ENCODE peak calls at places on chromosomes 4 and X, in four cellular contexts. E, R, Y and C are unnamed samples.

GRCh38 chr4:22480928-22481327 is 34.9 kb downstream of the ADGRA3 start:
- DNase-seq in E (no peak), R (no peak), Y (no peak), C (no peak)

GRCh38 chrX:130091976-130092522 is 18.2 kb downstream of the ELF4 start:
- DNase-seq in E (no peak), R (no peak), Y (peak; percentile 78), C (no peak)

GRCh38 chr4:16125571-16126445 is 42.0 kb upstream of the PROM1 start:
- DNase-seq in E (no peak), R (no peak), Y (no peak), C (no peak)

GRCh38 chr4:10013722-10014121 is 7.6 kb downstream of the SLC2A9 start:
- DNase-seq in E (no peak), R (no peak), Y (no peak), C (no peak)

GRCh38 chr4:14023036-14023435 is 395.5 kb upstream of the BOD1L1 start:
- DNase-seq in E (no peak), R (no peak), Y (no peak), C (no peak)

GRCh38 chr4:110621839-110622751 is 782 bp downstream of the PITX2 start:
- DNase-seq in E (no peak), R (no peak), Y (no peak), C (no peak)

GRCh38 chrX:47568656-47569295 is 7.8 kb downstream of the ARAF start:
- DNase-seq in E (no peak), R (no peak), Y (no peak), C (no peak)

GRCh38 chr4:159097785-159098184 is 5.1 kb upstream of the RAPGEF2 start:
- DNase-seq in E (no peak), R (no peak), Y (no peak), C (no peak)

GRCh38 chrX:140229187-140229586 is 263.9 kb upstream of the CXorf66 start:
- DNase-seq in E (no peak), R (no peak), Y (no peak), C (peak; percentile 3)

GRCh38 chr4:121112530-121112929 is 40.2 kb upstream of the NDNF start:
- DNase-seq in E (no peak), R (no peak), Y (no peak), C (no peak)

GRCh38 chrX:19280636-19281035 is 63.1 kb upstream of the PDHA1 start:
- DNase-seq in E (no peak), R (no peak), Y (no peak), C (no peak)

GRCh38 chr4:52825311-52826090 is 36.6 kb upstream of the RASL11B start:
- DNase-seq in E (no peak), R (no peak), Y (no peak), C (no peak)

GRCh38 chr4:38128478-38129451 is 168.6 kb downstream of the PTTG2 start:
- DNase-seq in E (no peak), R (no peak), Y (no peak), C (no peak)

GRCh38 chrX:40040686-40041461 is 56.9 kb downstream of the BCOR start:
- DNase-seq in E (no peak), R (no peak), Y (no peak), C (no peak)

GRCh38 chr4:1578968-1579833 is 104.9 kb downstream of the FAM53A start:
- DNase-seq in E (no peak), R (peak; percentile 77), Y (peak; percentile 91), C (no peak)

GRCh38 chr4:168995537-168996295 is 14.3 kb downstream of the CBR4 start:
- DNase-seq in E (no peak), R (no peak), Y (no peak), C (no peak)
- TF ChIP-seq CTCF in E (peak; percentile 54), R (peak; percentile 26), Y (peak; percentile 31), C (no peak)

GRCh38 chr4:100187781-100188180 is 2.5 kb downstream of the DDIT4L start:
- DNase-seq in E (no peak), R (no peak), Y (no peak), C (no peak)

GRCh38 chr4:100188829-100189228 is 1.4 kb downstream of the DDIT4L start:
- DNase-seq in E (no peak), R (no peak), Y (no peak), C (no peak)

GRCh38 chr4:100189820-100190642 is at the start of gene DDIT4L:
- DNase-seq in E (no peak), R (peak; percentile 29), Y (peak; percentile 65), C (no peak)

DNA sequence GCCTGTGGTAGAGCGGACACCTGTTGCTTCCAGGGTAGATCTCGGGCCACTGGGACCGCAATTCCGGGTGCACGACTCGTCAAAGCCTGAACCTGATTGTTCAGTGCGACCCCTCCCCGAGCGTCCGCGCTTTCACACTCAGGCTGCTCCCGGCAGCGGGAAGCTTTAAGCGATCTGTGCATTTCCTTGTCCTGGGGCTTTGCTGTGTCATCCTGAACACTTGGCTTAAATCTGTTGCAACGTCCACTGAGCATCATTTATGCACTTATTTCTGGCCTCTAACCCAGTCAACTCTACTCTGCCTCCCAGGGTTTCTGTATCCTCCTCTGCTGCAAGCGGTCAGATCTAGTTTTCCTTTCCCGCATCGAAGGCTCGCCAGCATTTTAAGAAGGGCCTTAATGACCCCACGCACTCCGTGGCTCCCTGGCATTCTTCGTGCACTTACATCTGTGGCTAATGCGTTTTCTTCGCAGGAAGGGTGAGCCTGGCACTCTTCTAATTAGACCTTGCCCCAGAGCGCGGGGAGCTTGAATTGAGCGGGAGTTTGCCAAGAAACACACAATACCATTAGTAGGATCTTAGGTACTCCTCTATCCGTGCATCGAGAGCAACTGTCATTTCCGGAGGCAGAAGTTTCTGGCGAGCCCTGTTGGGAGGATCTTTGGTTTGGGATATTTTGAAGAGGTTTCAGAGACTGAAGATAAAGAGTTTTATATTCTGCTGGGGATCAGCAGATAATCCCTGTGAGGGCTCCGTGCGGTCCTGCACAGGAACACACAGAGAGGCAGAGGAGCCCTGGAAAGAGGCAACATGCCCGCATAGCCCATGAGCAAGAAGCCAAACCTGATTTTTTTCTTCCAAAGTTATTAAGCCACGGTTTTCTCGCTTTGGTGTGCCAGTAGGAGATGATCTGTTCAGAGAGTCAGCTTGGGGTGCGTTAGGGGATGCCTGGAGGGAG is 654 bp upstream of the DDIT4L start:
- DNase-seq in E (no peak), R (peak; percentile 17), Y (no peak), C (no peak)
- H3K4me3 ChIP-seq in E (peak overlapping the region; percentile 61), R (peak overlapping the region; percentile 72), Y (peak overlapping the region; percentile 86), C (peak overlapping the region; percentile 62)

DNA sequence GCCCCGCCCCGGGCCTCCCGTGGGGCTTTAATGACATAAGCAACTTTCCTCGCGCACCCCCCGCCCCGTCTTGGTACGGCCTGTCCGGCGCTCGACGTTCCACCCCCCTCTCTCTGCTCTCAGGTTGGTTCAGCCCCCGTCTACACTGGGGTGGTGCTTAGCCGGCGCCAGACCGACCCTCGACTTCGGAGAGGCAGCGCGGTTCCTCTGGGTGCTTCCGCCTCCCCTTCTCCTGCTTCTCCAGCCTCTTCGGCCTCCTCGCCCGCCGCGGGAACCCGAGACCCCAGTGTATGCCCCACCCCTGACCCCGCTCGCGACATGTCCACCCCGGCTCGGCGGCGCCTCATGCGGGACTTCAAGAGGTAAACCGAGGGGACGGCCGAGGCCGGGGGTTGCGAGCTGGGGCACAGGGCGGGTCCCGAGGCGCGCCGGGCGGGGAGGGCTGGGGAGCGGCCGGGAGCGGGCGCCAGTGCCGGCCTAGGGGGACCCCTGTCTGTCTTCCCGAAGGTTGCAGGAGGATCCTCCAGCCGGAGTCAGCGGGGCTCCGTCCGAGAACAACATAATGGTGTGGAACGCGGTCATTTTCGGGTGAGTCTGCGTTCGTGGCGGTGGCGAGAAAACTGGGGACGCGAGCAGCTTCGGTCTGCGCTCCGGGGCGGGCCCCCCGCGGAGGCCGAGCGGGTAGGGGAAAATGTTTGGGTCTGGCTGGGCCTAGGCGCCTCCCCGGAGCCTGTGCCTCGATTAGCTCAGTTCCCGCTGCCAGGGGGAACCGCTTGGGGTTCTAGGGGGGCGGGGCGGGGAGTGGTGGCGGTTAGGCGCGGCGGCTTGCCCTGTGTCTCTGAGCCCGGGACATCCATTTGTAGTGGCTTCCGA is at the start of gene UBE2A:
- DNase-seq in E (peak; percentile 81), R (peak; percentile 87), Y (peak; percentile 93), C (peak; percentile 73)
- TF ChIP-seq CTCF in E (peak; percentile 41), R (no peak), Y (peak; percentile 50), C (peak; percentile 35)

GRCh38 chr4:182141046-182141445 is 102.2 kb upstream of the TENM3 start:
- DNase-seq in E (no peak), R (no peak), Y (no peak), C (no peak)
- H3K4me3 ChIP-seq in E (peak overlapping the region; percentile 13), R (no peak overlapping the region), Y (no peak overlapping the region), C (no peak overlapping the region)

DNA sequence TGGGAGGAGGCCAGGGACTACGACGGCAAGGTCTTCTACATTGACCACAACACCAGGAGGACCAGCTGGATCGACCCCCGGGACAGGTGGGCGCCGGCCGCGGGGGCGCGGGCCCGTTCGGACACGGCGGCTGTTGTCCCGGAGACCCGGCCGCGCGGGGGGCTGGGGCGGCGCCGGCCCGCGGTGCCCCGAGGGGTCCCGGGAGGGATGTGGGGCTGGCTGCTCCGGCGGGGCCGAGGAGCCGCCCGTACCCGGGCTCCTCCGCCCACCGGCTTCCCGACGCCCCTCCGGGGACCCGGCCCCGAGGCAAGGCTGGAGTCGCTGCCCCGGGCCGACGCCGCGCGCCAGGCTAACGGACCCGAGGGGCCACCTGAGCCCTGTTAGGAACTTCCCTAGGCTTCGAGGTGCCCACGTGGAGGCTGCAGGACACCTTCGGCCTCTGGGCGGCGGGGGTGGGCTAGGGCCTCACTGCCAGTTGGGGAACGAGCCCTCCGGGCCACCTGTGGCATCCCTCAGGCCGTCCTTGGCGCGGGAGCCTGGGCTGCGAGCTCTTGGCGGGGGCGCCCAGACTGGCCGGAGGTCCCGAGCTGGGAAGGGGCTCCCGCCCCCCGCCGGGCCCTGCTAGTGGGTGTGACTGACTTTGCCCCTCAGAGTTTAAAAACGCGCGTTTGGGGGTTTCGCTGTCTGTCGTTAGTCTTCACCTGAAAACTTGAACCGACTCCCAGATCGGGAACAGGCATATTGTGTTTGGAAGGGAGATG is 660 bp downstream of the WWC2 start:
- DNase-seq in E (no peak), R (peak; percentile 32), Y (peak; percentile 68), C (no peak)
- TF ChIP-seq CTCF in E (peak; percentile 13), R (no peak), Y (no peak), C (peak; percentile 23)

DNA sequence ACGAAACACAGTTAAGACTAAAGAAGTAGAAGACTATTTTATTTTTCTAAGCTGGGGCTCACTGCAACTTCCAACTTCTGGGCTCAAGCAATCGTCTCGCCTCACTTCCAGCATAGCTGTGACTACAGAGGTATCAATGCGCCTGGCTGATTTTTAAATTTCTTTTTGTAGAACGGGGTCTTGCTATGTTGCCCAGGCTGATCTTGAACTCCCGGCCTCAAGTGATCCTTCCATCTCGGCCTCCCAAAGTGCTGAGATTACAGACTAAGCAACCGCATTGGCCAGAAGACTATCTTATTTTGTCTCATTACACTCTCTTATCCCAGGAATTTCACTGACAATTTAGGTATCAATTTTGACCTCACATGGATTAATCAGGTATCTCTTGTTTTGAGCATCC is 1.2 kb downstream of the LAMTOR3 start:
- DNase-seq in E (no peak), R (no peak), Y (no peak), C (no peak)
- H3K4me3 ChIP-seq in E (peak overlapping the region; percentile 90), R (peak overlapping the region; percentile 87), Y (peak overlapping the region; percentile 99), C (peak overlapping the region; percentile 93)